ENCODE peak calls at places on chromosomes 16 and 17, in eight cellular contexts. One of them, this sample, is unnamed.

GRCh38 chr16:87855852-87856715 is 13.2 kb downstream of the SLC7A5 start:
- DNase-seq in tibial artery: peak
- DNase-seq in stomach: peak
- DNase-seq in ovary: peak
- DNase-seq in brain microvascular endothelial cell: peak
- DNase-seq in thyroid gland: no peak
- DNase-seq in OCI-LY7: peak
- DNase-seq in CD8-positive, alpha-beta T cell: peak
- DNase-seq in this sample: peak

GRCh38 chr16:85245307-85246172 is 133.3 kb upstream of the CIBAR2 start:
- DNase-seq in tibial artery: peak
- DNase-seq in stomach: peak
- DNase-seq in ovary: peak
- DNase-seq in brain microvascular endothelial cell: peak
- DNase-seq in thyroid gland: peak
- DNase-seq in OCI-LY7: peak
- DNase-seq in CD8-positive, alpha-beta T cell: peak
- DNase-seq in this sample: peak

GRCh38 chr16:7651803-7652570 is 319.3 kb downstream of the RBFOX1 start:
- DNase-seq in tibial artery: no peak
- DNase-seq in stomach: no peak
- DNase-seq in ovary: no peak
- DNase-seq in brain microvascular endothelial cell: no peak
- DNase-seq in thyroid gland: no peak
- DNase-seq in OCI-LY7: no peak
- DNase-seq in CD8-positive, alpha-beta T cell: no peak
- DNase-seq in this sample: no peak

GRCh38 chr17:64236827-64237403 is 26.1 kb downstream of the TEX2 start:
- DNase-seq in tibial artery: no peak
- DNase-seq in stomach: no peak
- DNase-seq in ovary: no peak
- DNase-seq in brain microvascular endothelial cell: no peak
- DNase-seq in thyroid gland: no peak
- DNase-seq in OCI-LY7: no peak
- DNase-seq in CD8-positive, alpha-beta T cell: no peak
- DNase-seq in this sample: no peak

GRCh38 chr17:12730931-12731521 is 58.3 kb upstream of the ARHGAP44 start:
- DNase-seq in tibial artery: peak
- DNase-seq in stomach: peak
- DNase-seq in ovary: no peak
- DNase-seq in brain microvascular endothelial cell: peak
- DNase-seq in thyroid gland: peak
- DNase-seq in OCI-LY7: no peak
- DNase-seq in CD8-positive, alpha-beta T cell: no peak
- DNase-seq in this sample: peak

GRCh38 chr16:2156849-2157224 is 1.3 kb downstream of the TRAF7 start:
- DNase-seq in tibial artery: no peak
- DNase-seq in stomach: no peak
- DNase-seq in ovary: no peak
- DNase-seq in brain microvascular endothelial cell: no peak
- DNase-seq in thyroid gland: no peak
- DNase-seq in OCI-LY7: no peak
- DNase-seq in CD8-positive, alpha-beta T cell: no peak
- DNase-seq in this sample: no peak

GRCh38 chr17:16900288-16900882 is 71.5 kb downstream of the TNFRSF13B start:
- DNase-seq in tibial artery: no peak
- DNase-seq in stomach: peak
- DNase-seq in ovary: no peak
- DNase-seq in brain microvascular endothelial cell: no peak
- DNase-seq in thyroid gland: no peak
- DNase-seq in OCI-LY7: no peak
- DNase-seq in CD8-positive, alpha-beta T cell: no peak
- DNase-seq in this sample: no peak

GRCh38 chr16:66480265-66481080 is 53.4 kb downstream of the BEAN1 start:
- DNase-seq in tibial artery: no peak
- DNase-seq in stomach: no peak
- DNase-seq in ovary: peak
- DNase-seq in brain microvascular endothelial cell: no peak
- DNase-seq in thyroid gland: no peak
- DNase-seq in OCI-LY7: no peak
- DNase-seq in CD8-positive, alpha-beta T cell: no peak
- DNase-seq in this sample: no peak

GRCh38 chr16:17633146-17633966 is 162.6 kb upstream of the XYLT1 start:
- DNase-seq in tibial artery: no peak
- DNase-seq in stomach: no peak
- DNase-seq in ovary: no peak
- DNase-seq in brain microvascular endothelial cell: no peak
- DNase-seq in thyroid gland: no peak
- DNase-seq in OCI-LY7: no peak
- DNase-seq in CD8-positive, alpha-beta T cell: no peak
- DNase-seq in this sample: no peak

GRCh38 chr17:68972119-68972704 is 17.0 kb upstream of the ABCA8 start:
- DNase-seq in tibial artery: no peak
- DNase-seq in stomach: no peak
- DNase-seq in ovary: no peak
- DNase-seq in brain microvascular endothelial cell: peak
- DNase-seq in thyroid gland: no peak
- DNase-seq in OCI-LY7: peak
- DNase-seq in CD8-positive, alpha-beta T cell: no peak
- DNase-seq in this sample: no peak

GRCh38 chr17:49987290-49987585 is 7.8 kb downstream of the DLX3 start:
- DNase-seq in tibial artery: no peak
- DNase-seq in stomach: no peak
- DNase-seq in ovary: peak
- DNase-seq in brain microvascular endothelial cell: no peak
- DNase-seq in thyroid gland: no peak
- DNase-seq in OCI-LY7: no peak
- DNase-seq in CD8-positive, alpha-beta T cell: no peak
- DNase-seq in this sample: no peak

GRCh38 chr17:1720856-1721386 is 3.6 kb upstream of the WDR81 start:
- DNase-seq in tibial artery: peak
- DNase-seq in stomach: peak
- DNase-seq in ovary: peak
- DNase-seq in brain microvascular endothelial cell: peak
- DNase-seq in thyroid gland: peak
- DNase-seq in OCI-LY7: peak
- DNase-seq in CD8-positive, alpha-beta T cell: peak
- DNase-seq in this sample: peak

GRCh38 chr17:42485680-42486079 is 27.0 kb downstream of the ATP6V0A1 start:
- DNase-seq in tibial artery: no peak
- DNase-seq in stomach: no peak
- DNase-seq in ovary: no peak
- DNase-seq in brain microvascular endothelial cell: no peak
- DNase-seq in thyroid gland: no peak
- DNase-seq in OCI-LY7: no peak
- DNase-seq in CD8-positive, alpha-beta T cell: no peak
- DNase-seq in this sample: no peak

GRCh38 chr16:21162661-21163151 is 4.2 kb downstream of the LDAF1 start:
- DNase-seq in tibial artery: peak
- DNase-seq in stomach: peak
- DNase-seq in ovary: peak
- DNase-seq in brain microvascular endothelial cell: no peak
- DNase-seq in thyroid gland: peak
- DNase-seq in OCI-LY7: no peak
- DNase-seq in CD8-positive, alpha-beta T cell: no peak
- DNase-seq in this sample: peak

GRCh38 chr17:19024101-19025078 is 19.8 kb upstream of the FAM83G start:
- DNase-seq in tibial artery: no peak
- DNase-seq in stomach: no peak
- DNase-seq in ovary: no peak
- DNase-seq in brain microvascular endothelial cell: peak
- DNase-seq in thyroid gland: no peak
- DNase-seq in OCI-LY7: no peak
- DNase-seq in CD8-positive, alpha-beta T cell: no peak
- DNase-seq in this sample: no peak

GRCh38 chr17:79003661-79004411 is 5.7 kb downstream of the CANT1 start:
- DNase-seq in tibial artery: no peak
- DNase-seq in stomach: no peak
- DNase-seq in ovary: peak
- DNase-seq in brain microvascular endothelial cell: no peak
- DNase-seq in thyroid gland: no peak
- DNase-seq in OCI-LY7: no peak
- DNase-seq in CD8-positive, alpha-beta T cell: no peak
- DNase-seq in this sample: no peak

GRCh38 chr17:58677204-58677880 is 14.5 kb downstream of the TEX14 start:
- DNase-seq in tibial artery: no peak
- DNase-seq in stomach: no peak
- DNase-seq in ovary: no peak
- DNase-seq in brain microvascular endothelial cell: peak
- DNase-seq in thyroid gland: no peak
- DNase-seq in OCI-LY7: no peak
- DNase-seq in CD8-positive, alpha-beta T cell: no peak
- DNase-seq in this sample: no peak

GRCh38 chr16:64687796-64688195 is 434.1 kb downstream of the CDH11 start:
- DNase-seq in tibial artery: no peak
- DNase-seq in stomach: no peak
- DNase-seq in ovary: no peak
- DNase-seq in brain microvascular endothelial cell: no peak
- DNase-seq in thyroid gland: no peak
- DNase-seq in OCI-LY7: no peak
- DNase-seq in CD8-positive, alpha-beta T cell: no peak
- DNase-seq in this sample: no peak

GRCh38 chr16:10485698-10486382 is 94.6 kb downstream of the EMP2 start:
- DNase-seq in tibial artery: no peak
- DNase-seq in stomach: no peak
- DNase-seq in ovary: no peak
- DNase-seq in brain microvascular endothelial cell: no peak
- DNase-seq in thyroid gland: no peak
- DNase-seq in OCI-LY7: peak
- DNase-seq in CD8-positive, alpha-beta T cell: no peak
- DNase-seq in this sample: no peak

DNA sequence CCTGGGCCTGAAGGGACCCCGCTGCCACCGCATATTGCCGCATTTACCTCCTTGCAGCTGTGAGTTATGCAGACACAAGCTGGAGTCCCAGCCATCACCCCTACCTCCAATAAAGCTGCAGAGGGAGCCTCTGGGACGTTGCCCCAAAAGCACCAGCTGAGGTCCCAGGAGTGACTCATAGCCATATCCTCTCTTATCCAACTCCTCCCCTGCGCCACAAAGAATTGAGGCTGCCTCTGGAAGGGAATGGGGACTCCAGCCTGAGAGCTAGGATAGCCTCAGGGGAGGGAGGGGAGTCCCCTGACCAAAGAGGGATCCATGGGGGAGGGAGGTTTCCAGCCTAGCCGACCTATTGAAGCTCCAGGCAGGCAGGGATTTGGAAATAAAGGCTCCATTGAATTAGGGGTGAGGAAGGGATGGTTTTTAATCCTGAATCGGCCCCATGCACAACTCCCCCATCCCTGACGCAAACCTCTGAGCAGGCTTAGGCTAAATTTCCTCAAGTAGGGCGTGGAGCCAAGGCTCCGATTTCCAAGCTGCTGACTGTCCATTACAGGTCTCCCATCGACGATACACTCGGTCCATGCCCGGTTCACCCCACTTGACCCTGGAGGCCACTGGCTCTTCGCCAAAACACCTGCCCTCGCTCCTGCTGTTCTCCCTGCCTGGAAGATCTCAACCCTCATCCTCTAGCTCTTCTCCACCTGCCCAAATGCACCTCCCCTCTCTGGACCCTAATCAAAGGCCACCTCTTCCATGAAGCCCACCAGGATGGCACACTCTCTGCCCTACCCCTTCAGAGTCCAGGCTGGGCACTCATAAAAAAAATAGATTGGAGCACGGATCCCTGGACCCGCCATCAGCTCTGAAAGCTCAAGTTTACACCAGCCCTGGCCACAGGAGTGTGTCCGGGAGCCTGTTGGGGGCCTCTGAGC is 27.5 kb downstream of the PIMREG start:
- DNase-seq in tibial artery: no peak
- DNase-seq in stomach: no peak
- DNase-seq in ovary: peak
- DNase-seq in brain microvascular endothelial cell: peak
- DNase-seq in thyroid gland: no peak
- DNase-seq in OCI-LY7: no peak
- DNase-seq in CD8-positive, alpha-beta T cell: no peak
- DNase-seq in this sample: no peak
- TF ChIP-seq CTCF in tibial artery: no peak
- TF ChIP-seq CTCF in stomach: no peak
- TF ChIP-seq CTCF in ovary: no peak
- TF ChIP-seq CTCF in brain microvascular endothelial cell: peak
- TF ChIP-seq CTCF in thyroid gland: no peak
- TF ChIP-seq CTCF in OCI-LY7: no peak
- TF ChIP-seq CTCF in CD8-positive, alpha-beta T cell: no peak
- TF ChIP-seq CTCF in this sample: no peak

DNA sequence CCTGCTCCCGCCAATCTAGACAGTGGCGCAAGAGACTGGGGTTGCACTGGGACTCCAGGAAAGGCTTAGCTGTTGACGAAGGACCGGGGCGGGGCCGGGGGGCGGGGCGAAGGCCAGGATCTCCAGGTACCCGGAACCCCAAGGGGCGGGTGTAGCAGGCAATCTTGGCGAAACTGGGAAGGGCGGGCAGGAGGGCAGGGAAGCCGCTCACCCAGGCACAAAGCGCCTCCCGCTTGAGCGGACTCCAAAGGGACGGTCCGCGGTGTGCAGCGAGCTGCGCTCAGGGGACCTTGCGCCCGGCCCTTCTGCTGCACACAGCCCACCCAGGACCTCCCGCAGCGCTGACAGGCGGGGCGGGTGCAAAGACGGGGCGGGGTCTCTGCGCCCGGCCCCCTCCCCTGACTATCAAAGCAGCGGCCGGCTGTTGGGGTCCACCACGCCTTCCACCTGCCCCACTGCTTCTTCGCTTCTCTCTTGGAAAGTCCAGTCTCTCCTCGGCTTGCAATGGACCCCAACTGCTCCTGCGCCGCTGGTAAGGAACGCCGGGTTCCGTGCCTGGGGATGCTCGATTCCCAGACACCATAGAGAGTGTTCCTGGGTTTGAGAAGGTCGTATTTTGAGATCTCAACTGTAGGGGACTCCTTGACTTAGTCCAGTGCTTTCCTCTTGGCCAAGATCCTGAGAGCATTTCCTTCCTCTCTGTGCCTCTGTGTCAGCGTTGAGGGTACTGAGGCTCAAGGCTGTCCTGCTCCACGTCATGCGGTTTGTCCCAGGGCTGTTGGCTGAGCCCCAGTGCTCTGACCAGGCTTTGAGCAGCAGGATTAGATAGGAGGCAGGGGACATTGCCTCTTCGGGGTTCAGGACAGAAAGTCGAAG is at the start of gene MT1F:
- DNase-seq in tibial artery: peak
- DNase-seq in stomach: peak
- DNase-seq in ovary: peak
- DNase-seq in brain microvascular endothelial cell: peak
- DNase-seq in thyroid gland: peak
- DNase-seq in OCI-LY7: peak
- DNase-seq in CD8-positive, alpha-beta T cell: peak
- DNase-seq in this sample: peak
- H3K27ac ChIP-seq in tibial artery: no peak
- H3K27ac ChIP-seq in stomach: peak
- H3K27ac ChIP-seq in ovary: no peak
- H3K27ac ChIP-seq in brain microvascular endothelial cell: no peak
- H3K27ac ChIP-seq in thyroid gland: peak
- H3K27ac ChIP-seq in OCI-LY7: no peak
- H3K27ac ChIP-seq in CD8-positive, alpha-beta T cell: peak
- H3K27ac ChIP-seq in this sample: peak

GRCh38 chr17:2935622-2936021 is 127.8 kb downstream of the OR1D5 start:
- DNase-seq in tibial artery: no peak
- DNase-seq in stomach: no peak
- DNase-seq in ovary: no peak
- DNase-seq in brain microvascular endothelial cell: no peak
- DNase-seq in thyroid gland: no peak
- DNase-seq in OCI-LY7: no peak
- DNase-seq in CD8-positive, alpha-beta T cell: no peak
- DNase-seq in this sample: no peak
- H3K4me3 ChIP-seq in tibial artery: no peak
- H3K4me3 ChIP-seq in stomach: no peak
- H3K4me3 ChIP-seq in ovary: no peak
- H3K4me3 ChIP-seq in brain microvascular endothelial cell: no peak
- H3K4me3 ChIP-seq in thyroid gland: no peak
- H3K4me3 ChIP-seq in OCI-LY7: no peak
- H3K4me3 ChIP-seq in CD8-positive, alpha-beta T cell: no peak
- H3K4me3 ChIP-seq in this sample: no peak

GRCh38 chr17:36085710-36086268 is 4.2 kb downstream of the CCL3 start:
- DNase-seq in tibial artery: no peak
- DNase-seq in stomach: no peak
- DNase-seq in ovary: no peak
- DNase-seq in brain microvascular endothelial cell: no peak
- DNase-seq in thyroid gland: no peak
- DNase-seq in OCI-LY7: no peak
- DNase-seq in CD8-positive, alpha-beta T cell: no peak
- DNase-seq in this sample: no peak
- TF ChIP-seq CTCF in tibial artery: no peak
- TF ChIP-seq CTCF in stomach: no peak
- TF ChIP-seq CTCF in ovary: no peak
- TF ChIP-seq CTCF in brain microvascular endothelial cell: no peak
- TF ChIP-seq CTCF in thyroid gland: no peak
- TF ChIP-seq CTCF in OCI-LY7: no peak
- TF ChIP-seq CTCF in CD8-positive, alpha-beta T cell: no peak
- TF ChIP-seq CTCF in this sample: no peak